ENCODE peak calls at places on chromosomes 6 and 20, in eight cellular contexts. G, H, N, F, K, J, A and T are unnamed samples.

GRCh38 chr20:48536206-48536605 is 291.6 kb downstream of the PREX1 start:
- DNase-seq in F (no peak), K (no peak), H (no peak), G (no peak), N (no peak), J (no peak), A (no peak), T (no peak)

GRCh38 chr6:66496659-66497058 is 789.6 kb upstream of the EYS start:
- DNase-seq in F (no peak), G (peak; percentile 54), K (no peak), J (peak; percentile 15), N (peak; percentile 14), A (peak; percentile 25), H (peak; percentile 39), T (no peak)

GRCh38 chr6:52284131-52284459 is 447 bp downstream of the MCM3 start:
- DNase-seq in H (peak; percentile 37), F (no peak), A (peak; percentile 88), K (peak; percentile 29), N (no peak), G (peak; percentile 75), J (peak; percentile 51), T (peak; percentile 62)

GRCh38 chr6:152748843-152749242 is 1.8 kb upstream of the VIP start:
- DNase-seq in A (no peak), K (no peak), H (peak; percentile 40), F (no peak), J (peak; percentile 30), N (peak; percentile 36), G (peak; percentile 36), T (no peak)

GRCh38 chr20:45828589-45828988 is 1.5 kb upstream of the TNNC2 start:
- DNase-seq in H (no peak), N (no peak), G (no peak), A (no peak), F (no peak), J (no peak), K (peak; percentile 43), T (no peak)

GRCh38 chr6:46815130-46815529 is 21.9 kb downstream of the MEP1A start:
- DNase-seq in K (no peak), F (no peak), H (no peak), A (no peak), G (no peak), J (peak; percentile 79), N (peak; percentile 95), T (no peak)

GRCh38 chr6:155448823-155449789 is 6.5 kb downstream of the NOX3 start:
- DNase-seq in A (peak; percentile 79), J (no peak), G (no peak), F (no peak), N (no peak), H (no peak), K (no peak), T (no peak)

GRCh38 chr6:13357551-13358075 is 29.3 kb upstream of the TBC1D7 start:
- DNase-seq in A (no peak), H (peak; percentile 31), K (peak; percentile 49), J (peak; percentile 34), N (no peak), F (no peak), G (no peak), T (no peak)

GRCh38 chr6:124869412-124869811 is 92.8 kb upstream of the RNF217 start:
- DNase-seq in N (no peak), H (peak; percentile 17), G (no peak), K (no peak), J (no peak), F (no peak), A (no peak), T (no peak)

GRCh38 chr6:157689875-157690274 is 133.2 kb upstream of the SNX9 start:
- DNase-seq in F (no peak), N (no peak), K (no peak), H (no peak), J (no peak), G (no peak), A (no peak), T (no peak)

GRCh38 chr20:20334489-20334888 is 33.4 kb upstream of the INSM1 start:
- DNase-seq in J (no peak), G (peak; percentile 7), F (no peak), K (no peak), N (no peak), H (no peak), A (no peak), T (no peak)

GRCh38 chr20:2005359-2005758 is 11.5 kb upstream of the PDYN start:
- DNase-seq in N (peak; percentile 66), G (no peak), H (no peak), J (peak; percentile 25), K (no peak), A (no peak), F (no peak), T (no peak)

GRCh38 chr6:72560721-72561593 is 60.9 kb upstream of the KCNQ5 start:
- DNase-seq in K (no peak), G (peak; percentile 7), F (no peak), N (no peak), J (no peak), A (no peak), H (no peak), T (no peak)

GRCh38 chr6:108699290-108700041 is 138.7 kb downstream of the FOXO3 start:
- DNase-seq in H (peak; percentile 69), N (no peak), K (peak; percentile 60), G (no peak), A (peak; percentile 31), F (no peak), J (no peak), T (no peak)

GRCh38 chr20:24811020-24811419 is 138.0 kb upstream of the CST7 start:
- DNase-seq in J (no peak), K (no peak), F (no peak), N (no peak), A (no peak), G (no peak), H (no peak), T (no peak)

GRCh38 chr20:60062431-60063336 is 104.5 kb downstream of the CDH26 start:
- DNase-seq in N (no peak), G (no peak), A (peak; percentile 37), J (peak; percentile 17), H (peak; percentile 29), K (no peak), F (peak; percentile 29), T (no peak)

GRCh38 chr20:14687317-14687716 is 349.9 kb upstream of the FLRT3 start:
- DNase-seq in A (no peak), G (no peak), F (no peak), N (peak; percentile 81), J (peak; percentile 46), K (no peak), H (no peak), T (no peak)

GRCh38 chr6:99434702-99435530 is 9.8 kb upstream of the PNISR start:
- DNase-seq in F (no peak), A (no peak), H (peak; percentile 65), G (peak; percentile 71), K (no peak), N (peak; percentile 47), J (peak; percentile 9), T (no peak)

GRCh38 chr6:147448212-147448611 is 60.3 kb upstream of the SAMD5 start:
- DNase-seq in N (peak; percentile 46), H (no peak), K (no peak), J (no peak), A (no peak), G (peak; percentile 62), F (no peak), T (peak; percentile 21)

GRCh38 chr6:169115632-169116031 is 138.0 kb downstream of the THBS2 start:
- DNase-seq in A (no peak), J (no peak), F (no peak), H (peak; percentile 65), K (no peak), N (no peak), G (no peak), T (no peak)